ENCODE peak calls at places on chromosome 7, in five cellular contexts. X is left cardiac atrium; T is activated CD8-positive, alpha-beta memory T cell treated with anti-CD3 and anti-CD28 coated beads, Interleukin-2, amount 10 ng/mL, durations not matched to agents 7 days and 5 days; F is left colon; P is aorta. V is an unnamed sample.

GRCh38 chr7:444606-445005 is 75.0 kb downstream of the PDGFA start:
- ATAC-seq in X (peak), T (no peak), F (no peak), P (peak), V (no peak)

GRCh38 chr7:35816514-35816913 is 15.7 kb downstream of the SEPTIN7 start:
- ATAC-seq in X (no peak), T (no peak), F (no peak), P (no peak), V (peak)

GRCh38 chr7:149741629-149742028 is 31.8 kb downstream of the ZNF467 start:
- ATAC-seq in X (peak), T (peak), F (peak), P (peak), V (no peak)

GRCh38 chr7:133539016-133539415 is 286.1 kb downstream of the EXOC4 start:
- ATAC-seq in X (no peak), T (no peak), F (peak), P (no peak), V (no peak)

GRCh38 chr7:76358478-76359110 is at the start of gene YWHAG:
- ATAC-seq in X (peak), T (peak), F (peak), P (peak), V (peak)

GRCh38 chr7:155653773-155654172 is 9.3 kb downstream of the RBM33 start:
- ATAC-seq in X (peak), T (no peak), F (no peak), P (no peak), V (peak)

GRCh38 chr7:32937344-32938174 is 19.7 kb upstream of the FKBP9 start:
- ATAC-seq in X (peak), T (no peak), F (no peak), P (no peak), V (no peak)

GRCh38 chr7:132351858-132352539 is 224.3 kb downstream of the PLXNA4 start:
- ATAC-seq in X (peak), T (no peak), F (no peak), P (peak), V (no peak)

GRCh38 chr7:131692131-131692960 is 135.9 kb upstream of the PODXL start:
- ATAC-seq in X (peak), T (peak), F (peak), P (peak), V (peak)

GRCh38 chr7:117014673-117015133 is 61.4 kb downstream of the ST7 start:
- ATAC-seq in X (peak), T (no peak), F (peak), P (peak), V (peak)

GRCh38 chr7:101668726-101669125 is 39.6 kb upstream of the MYL10 start:
- ATAC-seq in X (no peak), T (no peak), F (no peak), P (no peak), V (no peak)

GRCh38 chr7:81623251-81623855 is 146.5 kb downstream of the HGF start:
- ATAC-seq in X (no peak), T (no peak), F (no peak), P (no peak), V (peak)

GRCh38 chr7:150388709-150389531 is 9.8 kb downstream of the ZNF775 start:
- ATAC-seq in X (peak), T (no peak), F (peak), P (peak), V (peak)

GRCh38 chr7:43242628-43243255 is 130.3 kb downstream of the HECW1 start:
- ATAC-seq in X (no peak), T (no peak), F (no peak), P (no peak), V (no peak)

GRCh38 chr7:1844956-1845390 is 174.9 kb downstream of the ELFN1 start:
- ATAC-seq in X (no peak), T (no peak), F (no peak), P (no peak), V (no peak)

GRCh38 chr7:91182819-91183405 is 81.3 kb upstream of the FZD1 start:
- ATAC-seq in X (no peak), T (no peak), F (no peak), P (peak), V (peak)

GRCh38 chr7:16234493-16235151 is 186.7 kb downstream of the CRPPA start:
- ATAC-seq in X (peak), T (no peak), F (no peak), P (no peak), V (no peak)

GRCh38 chr7:76310102-76310957 is 7.9 kb downstream of the HSPB1 start:
- ATAC-seq in X (peak), T (no peak), F (peak), P (no peak), V (peak)

GRCh38 chr7:50676754-50677153 is 105.9 kb downstream of the GRB10 start:
- ATAC-seq in X (no peak), T (no peak), F (no peak), P (no peak), V (no peak)

GRCh38 chr7:20214787-20215669 is 2.2 kb downstream of the MACC1 start:
- ATAC-seq in X (no peak), T (no peak), F (no peak), P (no peak), V (no peak)

GRCh38 chr7:21603972-21604749 is 61.3 kb downstream of the DNAH11 start:
- ATAC-seq in X (no peak), T (no peak), F (no peak), P (peak), V (no peak)

GRCh38 chr7:15822123-15822495 is 135.6 kb upstream of the MEOX2 start:
- ATAC-seq in X (no peak), T (no peak), F (no peak), P (no peak), V (no peak)

GRCh38 chr7:127671341-127671740 is 19.3 kb downstream of the SND1 start:
- ATAC-seq in X (no peak), T (no peak), F (no peak), P (no peak), V (no peak)

GRCh38 chr7:34675749-34676374 is 17.8 kb downstream of the NPSR1 start:
- ATAC-seq in X (peak), T (no peak), F (no peak), P (no peak), V (peak)

GRCh38 chr7:131008840-131009651 is 275.0 kb upstream of the KLF14 start:
- ATAC-seq in X (no peak), T (peak), F (no peak), P (no peak), V (no peak)

GRCh38 chr7:117666019-117666418 is 186.2 kb downstream of the CFTR start:
- ATAC-seq in X (no peak), T (no peak), F (no peak), P (no peak), V (peak)

GRCh38 chr7:155356323-155357105 is 58.8 kb downstream of the INSIG1 start:
- ATAC-seq in X (no peak), T (no peak), F (no peak), P (no peak), V (no peak)

GRCh38 chr7:158847451-158847866 is 8.9 kb upstream of the DYNC2I1 start:
- ATAC-seq in X (peak), T (peak), F (no peak), P (no peak), V (no peak)

GRCh38 chr7:22216309-22216708 is 140.6 kb downstream of the RAPGEF5 start:
- ATAC-seq in X (no peak), T (no peak), F (no peak), P (no peak), V (no peak)

GRCh38 chr7:12199363-12199762 is 11.7 kb upstream of the TMEM106B start:
- ATAC-seq in X (no peak), T (no peak), F (no peak), P (no peak), V (no peak)

GRCh38 chr7:82975811-82976468 is 186.7 kb downstream of the PCLO start:
- ATAC-seq in X (no peak), T (no peak), F (no peak), P (no peak), V (no peak)

GRCh38 chr7:2120251-2120660 is 112.5 kb downstream of the MAD1L1 start:
- ATAC-seq in X (peak), T (peak), F (peak), P (peak), V (no peak)

GRCh38 chr7:2079332-2080068 is 153.2 kb downstream of the MAD1L1 start:
- ATAC-seq in X (no peak), T (no peak), F (peak), P (no peak), V (no peak)

GRCh38 chr7:155762639-155763038 is 49.6 kb downstream of the SHH start:
- ATAC-seq in X (no peak), T (no peak), F (no peak), P (no peak), V (no peak)

V was measured in esophagus mucosa.